ENCODE peak calls at places on chromosomes 4 and X, in nine cellular contexts. One of them, this sample, is unnamed.

GRCh38 chr4:114077610-114078009 is 98.2 kb upstream of the ARSJ start:
- DNase-seq in A549: no peak
- DNase-seq in ovary: no peak
- DNase-seq in HepG2: no peak
- DNase-seq in sigmoid colon: no peak
- DNase-seq in tibial nerve: no peak
- DNase-seq in esophagus muscularis mucosa: no peak
- DNase-seq in stomach: no peak
- DNase-seq in transverse colon: no peak
- DNase-seq in this sample: no peak

GRCh38 chr4:78710536-78710935 is 65.6 kb upstream of the BMP2K start:
- DNase-seq in A549: no peak
- DNase-seq in ovary: no peak
- DNase-seq in HepG2: no peak
- DNase-seq in sigmoid colon: no peak
- DNase-seq in tibial nerve: no peak
- DNase-seq in esophagus muscularis mucosa: no peak
- DNase-seq in stomach: no peak
- DNase-seq in transverse colon: no peak
- DNase-seq in this sample: no peak

GRCh38 chrX:21412029-21412428 is 37.8 kb downstream of the CNKSR2 start:
- DNase-seq in A549: no peak
- DNase-seq in ovary: no peak
- DNase-seq in HepG2: no peak
- DNase-seq in sigmoid colon: no peak
- DNase-seq in tibial nerve: no peak
- DNase-seq in esophagus muscularis mucosa: no peak
- DNase-seq in stomach: no peak
- DNase-seq in transverse colon: no peak
- DNase-seq in this sample: no peak

GRCh38 chr4:139537292-139537691 is 18.7 kb downstream of the SETD7 start:
- DNase-seq in A549: no peak
- DNase-seq in ovary: no peak
- DNase-seq in HepG2: no peak
- DNase-seq in sigmoid colon: no peak
- DNase-seq in tibial nerve: no peak
- DNase-seq in esophagus muscularis mucosa: no peak
- DNase-seq in stomach: no peak
- DNase-seq in transverse colon: no peak
- DNase-seq in this sample: no peak

GRCh38 chr4:48909697-48910096 is 3.1 kb upstream of the OCIAD2 start:
- DNase-seq in A549: peak; percentile 55
- DNase-seq in ovary: no peak
- DNase-seq in HepG2: no peak
- DNase-seq in sigmoid colon: no peak
- DNase-seq in tibial nerve: no peak
- DNase-seq in esophagus muscularis mucosa: no peak
- DNase-seq in stomach: peak; percentile 55
- DNase-seq in transverse colon: peak; percentile 22
- DNase-seq in this sample: no peak

GRCh38 chr4:85147481-85148076 is 181.1 kb upstream of the WDFY3 start:
- DNase-seq in A549: peak; percentile 13
- DNase-seq in ovary: peak; percentile 38
- DNase-seq in HepG2: peak; percentile 50
- DNase-seq in sigmoid colon: peak; percentile 80
- DNase-seq in tibial nerve: peak; percentile 47
- DNase-seq in esophagus muscularis mucosa: no peak
- DNase-seq in stomach: peak; percentile 46
- DNase-seq in transverse colon: peak; percentile 24
- DNase-seq in this sample: no peak

GRCh38 chrX:52424658-52425057 is 55.8 kb downstream of the XAGE2 start:
- DNase-seq in A549: no peak
- DNase-seq in ovary: no peak
- DNase-seq in HepG2: no peak
- DNase-seq in sigmoid colon: no peak
- DNase-seq in tibial nerve: no peak
- DNase-seq in esophagus muscularis mucosa: no peak
- DNase-seq in stomach: no peak
- DNase-seq in transverse colon: no peak
- DNase-seq in this sample: no peak

GRCh38 chrX:119067023-119067739 is 5.6 kb upstream of the CT47C1 start:
- DNase-seq in A549: peak; percentile 46
- DNase-seq in ovary: peak; percentile 64
- DNase-seq in HepG2: peak; percentile 4
- DNase-seq in sigmoid colon: peak; percentile 77
- DNase-seq in tibial nerve: peak; percentile 16
- DNase-seq in esophagus muscularis mucosa: no peak
- DNase-seq in stomach: peak; percentile 57
- DNase-seq in transverse colon: peak; percentile 52
- DNase-seq in this sample: no peak

GRCh38 chr4:138775890-138776289 is 239.7 kb upstream of the NOCT start:
- DNase-seq in A549: no peak
- DNase-seq in ovary: no peak
- DNase-seq in HepG2: no peak
- DNase-seq in sigmoid colon: no peak
- DNase-seq in tibial nerve: no peak
- DNase-seq in esophagus muscularis mucosa: no peak
- DNase-seq in stomach: no peak
- DNase-seq in transverse colon: no peak
- DNase-seq in this sample: no peak

GRCh38 chrX:7272301-7272700 is 124.3 kb upstream of the PUDP start:
- DNase-seq in A549: no peak
- DNase-seq in ovary: no peak
- DNase-seq in HepG2: no peak
- DNase-seq in sigmoid colon: no peak
- DNase-seq in tibial nerve: no peak
- DNase-seq in esophagus muscularis mucosa: no peak
- DNase-seq in stomach: no peak
- DNase-seq in transverse colon: no peak
- DNase-seq in this sample: no peak

GRCh38 chrX:109299091-109299490 is 182.8 kb downstream of the GUCY2F start:
- DNase-seq in A549: no peak
- DNase-seq in ovary: no peak
- DNase-seq in HepG2: no peak
- DNase-seq in sigmoid colon: no peak
- DNase-seq in tibial nerve: no peak
- DNase-seq in esophagus muscularis mucosa: no peak
- DNase-seq in stomach: no peak
- DNase-seq in transverse colon: no peak
- DNase-seq in this sample: no peak

GRCh38 chrX:44989995-44990770 is 117.2 kb downstream of the KDM6A start:
- DNase-seq in A549: no peak
- DNase-seq in ovary: no peak
- DNase-seq in HepG2: no peak
- DNase-seq in sigmoid colon: no peak
- DNase-seq in tibial nerve: no peak
- DNase-seq in esophagus muscularis mucosa: no peak
- DNase-seq in stomach: no peak
- DNase-seq in transverse colon: no peak
- DNase-seq in this sample: no peak

GRCh38 chrX:8484360-8484759 is 19.7 kb downstream of the VCX3B start:
- DNase-seq in A549: no peak
- DNase-seq in ovary: no peak
- DNase-seq in HepG2: no peak
- DNase-seq in sigmoid colon: no peak
- DNase-seq in tibial nerve: no peak
- DNase-seq in esophagus muscularis mucosa: no peak
- DNase-seq in stomach: no peak
- DNase-seq in transverse colon: no peak
- DNase-seq in this sample: no peak

DNA sequence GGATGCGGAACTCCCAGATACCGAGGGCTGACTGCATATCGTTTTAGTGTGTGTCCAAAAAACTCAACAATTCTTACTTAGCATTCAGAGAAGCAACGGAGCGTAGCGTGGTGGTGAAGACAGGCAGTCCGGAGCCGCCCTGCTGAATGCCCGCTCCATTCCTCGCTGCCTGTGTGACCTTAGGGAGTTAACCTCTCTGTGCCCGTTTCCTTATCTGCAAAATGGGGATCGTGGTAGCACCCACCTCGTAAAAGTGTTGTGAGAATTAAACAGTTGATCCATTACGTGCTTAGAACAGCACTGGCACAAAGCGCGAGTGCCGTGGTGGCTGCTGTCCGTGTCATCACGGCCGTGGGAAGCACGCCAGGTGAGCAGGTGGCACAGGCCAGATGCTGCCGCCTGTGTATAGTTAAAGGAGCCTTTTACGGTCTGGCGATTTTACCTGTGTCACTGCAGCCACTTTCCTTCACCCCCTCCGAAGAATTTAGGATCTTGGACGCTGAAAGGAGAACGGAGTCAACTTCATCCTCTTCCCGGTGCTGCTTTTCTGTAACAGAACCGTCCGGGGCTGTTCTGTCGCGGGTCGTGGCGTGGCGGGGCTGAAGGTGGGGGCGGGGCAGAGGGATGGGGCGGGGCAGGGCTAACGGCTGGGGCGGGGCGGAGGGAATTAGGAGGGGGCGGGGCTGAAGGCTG is 884 bp downstream of the CCDC110 start:
- DNase-seq in A549: peak; percentile 8
- DNase-seq in ovary: peak; percentile 86
- DNase-seq in HepG2: peak; percentile 4
- DNase-seq in sigmoid colon: peak; percentile 86
- DNase-seq in tibial nerve: peak; percentile 43
- DNase-seq in esophagus muscularis mucosa: no peak
- DNase-seq in stomach: peak; percentile 76
- DNase-seq in transverse colon: peak; percentile 73
- DNase-seq in this sample: peak; percentile 88
- TF ChIP-seq EP300 in A549: no peak
- TF ChIP-seq EP300 in ovary: no peak
- TF ChIP-seq EP300 in HepG2: no peak
- TF ChIP-seq EP300 in sigmoid colon: no peak
- TF ChIP-seq EP300 in tibial nerve: peak; percentile 7
- TF ChIP-seq EP300 in esophagus muscularis mucosa: no peak
- TF ChIP-seq EP300 in stomach: no peak
- TF ChIP-seq EP300 in transverse colon: no peak
- TF ChIP-seq EP300 in this sample: no peak

GRCh38 chrX:27599928-27600327 is 9.8 kb downstream of the DCAF8L2 start:
- DNase-seq in A549: peak; percentile 24
- DNase-seq in ovary: no peak
- DNase-seq in HepG2: peak; percentile 0
- DNase-seq in sigmoid colon: no peak
- DNase-seq in tibial nerve: no peak
- DNase-seq in esophagus muscularis mucosa: no peak
- DNase-seq in stomach: no peak
- DNase-seq in transverse colon: no peak
- DNase-seq in this sample: no peak
- TF ChIP-seq CTCF in A549: peak; percentile 38
- TF ChIP-seq CTCF in ovary: no peak
- TF ChIP-seq CTCF in HepG2: no peak
- TF ChIP-seq CTCF in sigmoid colon: no peak
- TF ChIP-seq CTCF in tibial nerve: no peak
- TF ChIP-seq CTCF in esophagus muscularis mucosa: no peak
- TF ChIP-seq CTCF in stomach: no peak
- TF ChIP-seq CTCF in transverse colon: no peak
- TF ChIP-seq CTCF in this sample: no peak

GRCh38 chr4:179595671-179596410 is 2153.6 kb upstream of the AGA start:
- DNase-seq in A549: no peak
- DNase-seq in ovary: no peak
- DNase-seq in HepG2: no peak
- DNase-seq in sigmoid colon: no peak
- DNase-seq in tibial nerve: no peak
- DNase-seq in esophagus muscularis mucosa: no peak
- DNase-seq in stomach: no peak
- DNase-seq in transverse colon: no peak
- DNase-seq in this sample: no peak

GRCh38 chr4:179597301-179597700 is 2155.1 kb upstream of the AGA start:
- DNase-seq in A549: no peak
- DNase-seq in ovary: no peak
- DNase-seq in HepG2: no peak
- DNase-seq in sigmoid colon: no peak
- DNase-seq in tibial nerve: no peak
- DNase-seq in esophagus muscularis mucosa: no peak
- DNase-seq in stomach: no peak
- DNase-seq in transverse colon: no peak
- DNase-seq in this sample: no peak

GRCh38 chr4:179596621-179597020 is 2154.4 kb upstream of the AGA start:
- DNase-seq in A549: no peak
- DNase-seq in ovary: no peak
- DNase-seq in HepG2: no peak
- DNase-seq in sigmoid colon: no peak
- DNase-seq in tibial nerve: no peak
- DNase-seq in esophagus muscularis mucosa: no peak
- DNase-seq in stomach: no peak
- DNase-seq in transverse colon: no peak
- DNase-seq in this sample: no peak
- TF ChIP-seq EP300 in A549: no peak
- TF ChIP-seq EP300 in ovary: no peak
- TF ChIP-seq EP300 in HepG2: no peak
- TF ChIP-seq EP300 in sigmoid colon: no peak
- TF ChIP-seq EP300 in tibial nerve: no peak
- TF ChIP-seq EP300 in esophagus muscularis mucosa: no peak
- TF ChIP-seq EP300 in stomach: no peak
- TF ChIP-seq EP300 in transverse colon: no peak
- TF ChIP-seq EP300 in this sample: no peak

GRCh38 chrX:17859609-17860178 is 1.4 kb downstream of the RAI2 start:
- DNase-seq in A549: no peak
- DNase-seq in ovary: peak; percentile 35
- DNase-seq in HepG2: no peak
- DNase-seq in sigmoid colon: no peak
- DNase-seq in tibial nerve: no peak
- DNase-seq in esophagus muscularis mucosa: no peak
- DNase-seq in stomach: peak; percentile 38
- DNase-seq in transverse colon: peak; percentile 15
- DNase-seq in this sample: no peak

GRCh38 chrX:17860179-17860780 is 818 bp downstream of the RAI2 start:
- DNase-seq in A549: no peak
- DNase-seq in ovary: peak; percentile 50
- DNase-seq in HepG2: no peak
- DNase-seq in sigmoid colon: peak; percentile 70
- DNase-seq in tibial nerve: no peak
- DNase-seq in esophagus muscularis mucosa: no peak
- DNase-seq in stomach: no peak
- DNase-seq in transverse colon: no peak
- DNase-seq in this sample: no peak

GRCh38 chrX:17861496-17862011 is 456 bp upstream of the RAI2 start:
- DNase-seq in A549: no peak
- DNase-seq in ovary: no peak
- DNase-seq in HepG2: no peak
- DNase-seq in sigmoid colon: no peak
- DNase-seq in tibial nerve: no peak
- DNase-seq in esophagus muscularis mucosa: no peak
- DNase-seq in stomach: no peak
- DNase-seq in transverse colon: no peak
- DNase-seq in this sample: no peak

DNA sequence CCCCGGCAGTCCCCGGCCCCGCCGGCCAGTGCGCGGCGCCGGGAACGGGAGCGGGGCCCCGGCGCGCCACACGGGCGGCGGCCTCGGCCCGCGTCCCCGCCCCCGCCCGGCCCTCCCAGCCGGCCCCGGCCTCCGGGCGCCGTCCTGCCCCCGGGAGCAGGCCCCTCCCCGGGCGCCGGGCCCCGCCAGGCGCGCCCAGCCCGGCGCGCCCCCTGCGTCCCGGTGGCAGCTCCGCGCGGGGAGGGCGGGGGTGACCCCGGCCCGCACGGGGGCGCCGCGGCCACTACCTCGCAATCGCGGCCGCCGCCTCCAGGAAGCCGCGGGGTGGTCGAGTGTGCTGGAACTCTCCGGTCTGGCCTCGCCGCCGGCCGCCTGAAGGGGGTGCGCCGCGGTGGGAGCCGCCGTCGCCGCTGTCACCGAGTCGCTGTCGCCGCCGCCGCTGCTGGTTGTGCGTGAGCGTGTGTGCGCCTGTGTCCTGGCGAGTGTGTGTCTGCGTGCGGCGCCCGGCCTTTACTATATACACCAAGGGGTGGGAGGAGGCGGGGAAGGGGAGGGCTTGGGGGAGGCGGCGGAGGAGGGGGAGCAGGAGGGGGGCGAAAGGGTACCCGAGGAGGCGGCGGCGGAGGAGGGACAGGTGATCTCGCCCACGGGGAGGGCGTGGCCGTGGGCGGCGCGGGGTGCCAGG is at the start of gene RAI2:
- DNase-seq in A549: no peak
- DNase-seq in ovary: peak; percentile 64
- DNase-seq in HepG2: no peak
- DNase-seq in sigmoid colon: peak; percentile 72
- DNase-seq in tibial nerve: no peak
- DNase-seq in esophagus muscularis mucosa: no peak
- DNase-seq in stomach: peak; percentile 59
- DNase-seq in transverse colon: peak; percentile 22
- DNase-seq in this sample: peak; percentile 68
- TF ChIP-seq CTCF in A549: no peak
- TF ChIP-seq CTCF in ovary: no peak
- TF ChIP-seq CTCF in HepG2: no peak
- TF ChIP-seq CTCF in sigmoid colon: no peak
- TF ChIP-seq CTCF in tibial nerve: no peak
- TF ChIP-seq CTCF in esophagus muscularis mucosa: no peak
- TF ChIP-seq CTCF in stomach: no peak
- TF ChIP-seq CTCF in transverse colon: no peak
- TF ChIP-seq CTCF in this sample: no peak